ENCODE peak calls at places on chromosomes 3 and 15, in eight cellular contexts. One of them, this sample, is unnamed.
A peak's percentile ranks its signal among the peaks of the same experiment; 100 is the strongest.

GRCh38 chr3:150268426-150269321 is 139.4 kb upstream of the TSC22D2 start:
- DNase-seq in astrocyte of the spinal cord: no peak
- DNase-seq in activated CD4-positive, CD25-positive, alpha-beta regulatory T cell treated with anti-CD3 and anti-CD28 coated beads, Interleukin-2, amount 50 U/mL, for 72 hours: no peak
- DNase-seq in activated T-cell treated with anti-CD3 and anti-CD28 coated beads for 1 hour: no peak
- DNase-seq in pancreas: no peak
- DNase-seq in cardiac fibroblast: no peak
- DNase-seq in GM04504: no peak
- DNase-seq in hypothalamus: no peak
- DNase-seq in this sample: no peak

GRCh38 chr3:152105446-152105845 is 163.3 kb upstream of the MBNL1 start:
- DNase-seq in activated T-cell treated with anti-CD3 and anti-CD28 coated beads for 1 hour: no peak
- DNase-seq in cardiac fibroblast: no peak
- DNase-seq in hypothalamus: no peak
- DNase-seq in pancreas: no peak
- DNase-seq in activated CD4-positive, CD25-positive, alpha-beta regulatory T cell treated with anti-CD3 and anti-CD28 coated beads, Interleukin-2, amount 50 U/mL, for 72 hours: no peak
- DNase-seq in astrocyte of the spinal cord: no peak
- DNase-seq in GM04504: no peak
- DNase-seq in this sample: no peak

GRCh38 chr15:38035701-38036100 is 101.3 kb downstream of the TMCO5A start:
- DNase-seq in activated T-cell treated with anti-CD3 and anti-CD28 coated beads for 1 hour: no peak
- DNase-seq in GM04504: no peak
- DNase-seq in astrocyte of the spinal cord: no peak
- DNase-seq in pancreas: no peak
- DNase-seq in activated CD4-positive, CD25-positive, alpha-beta regulatory T cell treated with anti-CD3 and anti-CD28 coated beads, Interleukin-2, amount 50 U/mL, for 72 hours: no peak
- DNase-seq in cardiac fibroblast: no peak
- DNase-seq in hypothalamus: no peak
- DNase-seq in this sample: no peak

GRCh38 chr3:76203578-76203977 is 418.2 kb upstream of the ZNF717 start:
- DNase-seq in GM04504: no peak
- DNase-seq in cardiac fibroblast: no peak
- DNase-seq in hypothalamus: no peak
- DNase-seq in astrocyte of the spinal cord: no peak
- DNase-seq in activated T-cell treated with anti-CD3 and anti-CD28 coated beads for 1 hour: no peak
- DNase-seq in activated CD4-positive, CD25-positive, alpha-beta regulatory T cell treated with anti-CD3 and anti-CD28 coated beads, Interleukin-2, amount 50 U/mL, for 72 hours: no peak
- DNase-seq in pancreas: no peak
- DNase-seq in this sample: no peak

GRCh38 chr3:15300318-15301078 is 31.9 kb downstream of the SH3BP5 start:
- DNase-seq in astrocyte of the spinal cord: peak; percentile 56
- DNase-seq in pancreas: peak; percentile 19
- DNase-seq in activated T-cell treated with anti-CD3 and anti-CD28 coated beads for 1 hour: no peak
- DNase-seq in GM04504: no peak
- DNase-seq in cardiac fibroblast: peak; percentile 67
- DNase-seq in activated CD4-positive, CD25-positive, alpha-beta regulatory T cell treated with anti-CD3 and anti-CD28 coated beads, Interleukin-2, amount 50 U/mL, for 72 hours: no peak
- DNase-seq in hypothalamus: no peak
- DNase-seq in this sample: no peak

GRCh38 chr3:178476886-178477285 is 59.4 kb upstream of the KCNMB2 start:
- DNase-seq in pancreas: no peak
- DNase-seq in activated T-cell treated with anti-CD3 and anti-CD28 coated beads for 1 hour: no peak
- DNase-seq in hypothalamus: no peak
- DNase-seq in cardiac fibroblast: no peak
- DNase-seq in astrocyte of the spinal cord: no peak
- DNase-seq in activated CD4-positive, CD25-positive, alpha-beta regulatory T cell treated with anti-CD3 and anti-CD28 coated beads, Interleukin-2, amount 50 U/mL, for 72 hours: no peak
- DNase-seq in GM04504: no peak
- DNase-seq in this sample: no peak

GRCh38 chr15:26179906-26180305 is 316.8 kb upstream of the ATP10A start:
- DNase-seq in GM04504: no peak
- DNase-seq in cardiac fibroblast: no peak
- DNase-seq in activated T-cell treated with anti-CD3 and anti-CD28 coated beads for 1 hour: no peak
- DNase-seq in pancreas: no peak
- DNase-seq in astrocyte of the spinal cord: no peak
- DNase-seq in activated CD4-positive, CD25-positive, alpha-beta regulatory T cell treated with anti-CD3 and anti-CD28 coated beads, Interleukin-2, amount 50 U/mL, for 72 hours: no peak
- DNase-seq in hypothalamus: no peak
- DNase-seq in this sample: no peak

GRCh38 chr3:194079702-194080172 is 56.2 kb upstream of the HES1 start:
- DNase-seq in astrocyte of the spinal cord: no peak
- DNase-seq in cardiac fibroblast: no peak
- DNase-seq in activated CD4-positive, CD25-positive, alpha-beta regulatory T cell treated with anti-CD3 and anti-CD28 coated beads, Interleukin-2, amount 50 U/mL, for 72 hours: no peak
- DNase-seq in hypothalamus: no peak
- DNase-seq in activated T-cell treated with anti-CD3 and anti-CD28 coated beads for 1 hour: no peak
- DNase-seq in GM04504: no peak
- DNase-seq in pancreas: peak; percentile 5
- DNase-seq in this sample: no peak

GRCh38 chr15:49315543-49315942 is 107.5 kb upstream of the FGF7 start:
- DNase-seq in hypothalamus: no peak
- DNase-seq in cardiac fibroblast: no peak
- DNase-seq in GM04504: no peak
- DNase-seq in activated CD4-positive, CD25-positive, alpha-beta regulatory T cell treated with anti-CD3 and anti-CD28 coated beads, Interleukin-2, amount 50 U/mL, for 72 hours: no peak
- DNase-seq in astrocyte of the spinal cord: peak; percentile 36
- DNase-seq in pancreas: no peak
- DNase-seq in activated T-cell treated with anti-CD3 and anti-CD28 coated beads for 1 hour: no peak
- DNase-seq in this sample: no peak

GRCh38 chr3:122785231-122785630 is 8.4 kb downstream of the HSPBAP1 start:
- DNase-seq in activated T-cell treated with anti-CD3 and anti-CD28 coated beads for 1 hour: no peak
- DNase-seq in astrocyte of the spinal cord: no peak
- DNase-seq in GM04504: no peak
- DNase-seq in hypothalamus: no peak
- DNase-seq in pancreas: no peak
- DNase-seq in activated CD4-positive, CD25-positive, alpha-beta regulatory T cell treated with anti-CD3 and anti-CD28 coated beads, Interleukin-2, amount 50 U/mL, for 72 hours: no peak
- DNase-seq in cardiac fibroblast: no peak
- DNase-seq in this sample: no peak

GRCh38 chr3:38603731-38604131 is 45.8 kb downstream of the SCN5A start:
- DNase-seq in activated T-cell treated with anti-CD3 and anti-CD28 coated beads for 1 hour: no peak
- DNase-seq in cardiac fibroblast: no peak
- DNase-seq in astrocyte of the spinal cord: no peak
- DNase-seq in pancreas: no peak
- DNase-seq in activated CD4-positive, CD25-positive, alpha-beta regulatory T cell treated with anti-CD3 and anti-CD28 coated beads, Interleukin-2, amount 50 U/mL, for 72 hours: no peak
- DNase-seq in hypothalamus: no peak
- DNase-seq in GM04504: no peak
- DNase-seq in this sample: no peak

GRCh38 chr3:5038243-5038642 is 59.0 kb downstream of the BHLHE40 start:
- DNase-seq in cardiac fibroblast: no peak
- DNase-seq in hypothalamus: no peak
- DNase-seq in activated CD4-positive, CD25-positive, alpha-beta regulatory T cell treated with anti-CD3 and anti-CD28 coated beads, Interleukin-2, amount 50 U/mL, for 72 hours: no peak
- DNase-seq in GM04504: no peak
- DNase-seq in astrocyte of the spinal cord: no peak
- DNase-seq in pancreas: no peak
- DNase-seq in activated T-cell treated with anti-CD3 and anti-CD28 coated beads for 1 hour: no peak
- DNase-seq in this sample: no peak

GRCh38 chr15:34621675-34622074 is 38.2 kb upstream of the GOLGA8B start:
- DNase-seq in activated CD4-positive, CD25-positive, alpha-beta regulatory T cell treated with anti-CD3 and anti-CD28 coated beads, Interleukin-2, amount 50 U/mL, for 72 hours: no peak
- DNase-seq in pancreas: no peak
- DNase-seq in hypothalamus: no peak
- DNase-seq in GM04504: peak; percentile 16
- DNase-seq in cardiac fibroblast: peak; percentile 7
- DNase-seq in activated T-cell treated with anti-CD3 and anti-CD28 coated beads for 1 hour: no peak
- DNase-seq in astrocyte of the spinal cord: peak; percentile 42
- DNase-seq in this sample: no peak

GRCh38 chr3:57007513-57008415 is 52.7 kb upstream of the SPATA12 start:
- DNase-seq in hypothalamus: peak; percentile 27
- DNase-seq in activated T-cell treated with anti-CD3 and anti-CD28 coated beads for 1 hour: no peak
- DNase-seq in pancreas: no peak
- DNase-seq in GM04504: peak; percentile 71
- DNase-seq in astrocyte of the spinal cord: peak; percentile 90
- DNase-seq in activated CD4-positive, CD25-positive, alpha-beta regulatory T cell treated with anti-CD3 and anti-CD28 coated beads, Interleukin-2, amount 50 U/mL, for 72 hours: no peak
- DNase-seq in cardiac fibroblast: peak; percentile 94
- DNase-seq in this sample: no peak

GRCh38 chr3:105822171-105823123 is 46.4 kb downstream of the CBLB start:
- DNase-seq in pancreas: no peak
- DNase-seq in GM04504: no peak
- DNase-seq in cardiac fibroblast: no peak
- DNase-seq in activated T-cell treated with anti-CD3 and anti-CD28 coated beads for 1 hour: no peak
- DNase-seq in astrocyte of the spinal cord: no peak
- DNase-seq in activated CD4-positive, CD25-positive, alpha-beta regulatory T cell treated with anti-CD3 and anti-CD28 coated beads, Interleukin-2, amount 50 U/mL, for 72 hours: no peak
- DNase-seq in hypothalamus: no peak
- DNase-seq in this sample: no peak

GRCh38 chr15:74028646-74029045 is 34.1 kb downstream of the PML start:
- DNase-seq in activated T-cell treated with anti-CD3 and anti-CD28 coated beads for 1 hour: no peak
- DNase-seq in pancreas: no peak
- DNase-seq in activated CD4-positive, CD25-positive, alpha-beta regulatory T cell treated with anti-CD3 and anti-CD28 coated beads, Interleukin-2, amount 50 U/mL, for 72 hours: no peak
- DNase-seq in hypothalamus: no peak
- DNase-seq in astrocyte of the spinal cord: no peak
- DNase-seq in GM04504: no peak
- DNase-seq in cardiac fibroblast: no peak
- DNase-seq in this sample: no peak

GRCh38 chr15:79004336-79004735 is 59.5 kb upstream of the CTSH start:
- DNase-seq in astrocyte of the spinal cord: peak; percentile 30
- DNase-seq in hypothalamus: no peak
- DNase-seq in pancreas: peak; percentile 41
- DNase-seq in activated T-cell treated with anti-CD3 and anti-CD28 coated beads for 1 hour: no peak
- DNase-seq in GM04504: peak; percentile 29
- DNase-seq in activated CD4-positive, CD25-positive, alpha-beta regulatory T cell treated with anti-CD3 and anti-CD28 coated beads, Interleukin-2, amount 50 U/mL, for 72 hours: no peak
- DNase-seq in cardiac fibroblast: peak; percentile 60
- DNase-seq in this sample: no peak

This sample was measured in heart left ventricle.